ENCODE peak calls at places on chromosomes 3 and 15, in nine cellular contexts. H, A, M, Q, F, I, Y, D and Z are unnamed samples. For H3K4me1, the result is how much of the 10 kb centered on the place peaks cover.

GRCh38 chr3:182000454-182000853 is 288.7 kb downstream of the SOX2 start:
- DNase-seq in Q (no peak), H (no peak), D (no peak), M (no peak), I (no peak), F (peak), A (no peak), Y (no peak), Z (no peak)

GRCh38 chr3:21310891-21311290 is 440.1 kb downstream of the ZNF385D start:
- DNase-seq in Y (no peak), M (no peak), D (no peak), Q (no peak), F (no peak), A (no peak), H (no peak), I (no peak), Z (no peak)

GRCh38 chr15:80850941-80851451 is 71.8 kb downstream of the CEMIP start:
- DNase-seq in A (no peak), D (no peak), M (no peak), Q (no peak), Y (no peak), F (no peak), H (no peak), I (no peak), Z (no peak)

GRCh38 chr3:165443664-165444063 is 247.5 kb upstream of the SLITRK3 start:
- DNase-seq in Y (no peak), F (no peak), Q (no peak), D (no peak), H (no peak), I (no peak), M (no peak), A (no peak), Z (no peak)

GRCh38 chr15:48244923-48245322 is 38.8 kb downstream of the SLC12A1 start:
- DNase-seq in Y (no peak), I (no peak), M (no peak), D (no peak), F (no peak), A (no peak), H (no peak), Q (no peak), Z (no peak)

GRCh38 chr3:74469151-74469550 is 145.3 kb downstream of the CNTN3 start:
- DNase-seq in Y (no peak), Q (no peak), H (no peak), I (no peak), M (no peak), A (no peak), F (no peak), D (no peak), Z (no peak)

GRCh38 chr3:30342319-30343060 is 263.9 kb upstream of the TGFBR2 start:
- DNase-seq in Y (no peak), F (no peak), M (peak), I (no peak), D (peak), Q (no peak), A (no peak), H (peak), Z (no peak)

GRCh38 chr15:93359780-93360161 is 270.8 kb upstream of the RGMA start:
- DNase-seq in I (no peak), M (no peak), F (no peak), Q (no peak), D (no peak), A (no peak), H (no peak), Y (no peak), Z (no peak)

GRCh38 chr3:21654662-21655061 is 96.3 kb downstream of the ZNF385D start:
- DNase-seq in I (no peak), A (no peak), Q (no peak), H (no peak), D (no peak), F (no peak), M (no peak), Y (no peak), Z (no peak)

GRCh38 chr3:162385387-162385786 is 888.8 kb downstream of the OTOL1 start:
- DNase-seq in I (no peak), F (no peak), A (no peak), Q (no peak), M (no peak), H (no peak), D (no peak), Y (no peak), Z (no peak)

GRCh38 chr15:67415186-67415585 is 105.7 kb upstream of the C15orf61 start:
- DNase-seq in H (no peak), D (no peak), F (no peak), Q (no peak), A (no peak), I (no peak), Y (no peak), M (no peak), Z (no peak)

GRCh38 chr3:10557783-10558373 is 52.5 kb upstream of the ATP2B2 start:
- DNase-seq in Y (no peak), Q (no peak), D (no peak), M (no peak), H (peak), A (no peak), I (no peak), F (no peak), Z (no peak)

GRCh38 chr15:65411470-65412071 is 11.2 kb downstream of the IGDCC4 start:
- DNase-seq in M (no peak), I (no peak), A (no peak), F (no peak), D (no peak), Q (no peak), H (no peak), Y (no peak), Z (no peak)

GRCh38 chr3:119508172-119508845 is 10.0 kb downstream of the TIMMDC1 start:
- DNase-seq in H (no peak), D (no peak), M (no peak), A (no peak), Q (no peak), I (no peak), F (no peak), Y (no peak), Z (no peak)

GRCh38 chr15:92652576-92652966 is 3.0 kb downstream of the FAM174B start:
- DNase-seq in I (no peak), A (no peak), M (no peak), H (no peak), F (no peak), Q (no peak), D (no peak), Y (no peak), Z (no peak)

GRCh38 chr3:46838301-46838700 is 24.9 kb downstream of the MYL3 start:
- DNase-seq in I (no peak), Q (no peak), M (no peak), D (no peak), A (no peak), F (no peak), H (no peak), Y (no peak), Z (no peak)

GRCh38 chr15:29018983-29019875 is 133.5 kb downstream of the APBA2 start:
- DNase-seq in F (no peak), H (no peak), I (no peak), Y (no peak), M (no peak), A (no peak), Q (no peak), D (no peak), Z (no peak)

GRCh38 chr3:104273046-104273649 is 1093.6 kb upstream of the ALCAM start:
- DNase-seq in H (no peak), Y (no peak), I (no peak), A (no peak), D (no peak), F (no peak), Q (no peak), M (no peak), Z (no peak)

GRCh38 chr3:73550011-73550410 is 74.7 kb downstream of the PDZRN3 start:
- DNase-seq in A (no peak), I (no peak), Q (no peak), H (no peak), M (no peak), F (no peak), D (no peak), Y (no peak), Z (no peak)

GRCh38 chr15:31498329-31498728 is 171.7 kb downstream of the KLF13 start:
- DNase-seq in M (no peak), A (no peak), I (no peak), D (no peak), H (no peak), F (no peak), Q (no peak), Y (no peak), Z (no peak)

GRCh38 chr3:53075743-53076140 is 29.9 kb upstream of the SFMBT1 start:
- DNase-seq in Q (no peak), I (no peak), A (no peak), D (no peak), F (no peak), H (no peak), M (no peak), Y (no peak), Z (no peak)

GRCh38 chr3:17775073-17775472 is 32.6 kb upstream of the TBC1D5 start:
- DNase-seq in F (no peak), I (no peak), Y (no peak), A (no peak), H (no peak), Q (no peak), M (no peak), D (no peak), Z (no peak)

GRCh38 chr15:89494006-89494405 is 2.4 kb downstream of the RHCG start:
- DNase-seq in D (no peak), M (no peak), I (no peak), Y (no peak), F (no peak), A (no peak), Q (no peak), H (no peak), Z (no peak)

GRCh38 chr15:60649845-60650548 is 171.1 kb upstream of the ICE2 start:
- DNase-seq in Q (no peak), F (no peak), D (no peak), I (no peak), H (no peak), Y (no peak), M (no peak), A (no peak), Z (no peak)

GRCh38 chr3:61251174-61251972 is at the start of gene FHIT:
- DNase-seq in Y (peak), A (peak), F (peak), D (peak), H (peak), Q (peak), M (peak), I (peak), Z (peak)

GRCh38 chr3:9396301-9396631 is 1.1 kb upstream of the SETD5 start:
- DNase-seq in H (peak), I (peak), Q (no peak), F (peak), A (no peak), Y (peak), M (peak), D (peak), Z (peak)
- TF ChIP-seq POLR2A in H (peak), I (peak), Q (no peak), F (no peak), A (peak), Y (peak), M (peak), D (peak), Z (no peak)

DNA sequence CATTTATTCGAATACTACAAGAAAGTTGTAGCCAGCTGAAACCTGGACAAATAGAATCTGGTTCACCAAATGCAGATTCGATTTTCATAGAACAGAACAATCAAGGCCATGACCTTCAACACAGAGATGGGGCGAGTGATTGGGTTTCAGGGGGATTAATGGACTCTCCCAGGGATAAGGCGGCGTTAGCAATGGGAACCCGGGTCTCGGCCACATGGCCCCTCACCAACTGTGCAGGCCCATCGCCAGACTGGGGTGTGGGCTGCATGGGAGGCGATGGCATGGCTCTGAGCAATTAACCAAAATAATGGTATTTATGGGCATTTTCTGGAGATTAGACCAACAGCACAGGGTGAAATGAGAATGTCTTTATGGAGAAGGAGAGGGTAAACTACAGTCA is 34.2 kb downstream of the VGLL4 start:
- DNase-seq in F (no peak), I (no peak), Q (no peak), Y (no peak), H (no peak), A (no peak), D (no peak), M (no peak), Z (no peak)
- H3K4me1 ChIP-seq in F (under half), I (under half), Q (half or more), Y (half or more), H (under half), A (under half), D (under half), M (under half), Z (half or more)

GRCh38 chr15:90903733-90904536 is 833 bp downstream of the MAN2A2 start:
- DNase-seq in I (no peak), D (peak), A (no peak), Y (no peak), F (peak), M (no peak), Q (peak), H (peak), Z (peak)
- TF ChIP-seq POLR2A in I (no peak), D (no peak), A (no peak), Y (no peak), F (no peak), M (no peak), Q (no peak), H (no peak), Z (no peak)

GRCh38 chr3:129101370-129102138 is 20.1 kb downstream of the RAB43 start:
- DNase-seq in A (no peak), H (no peak), I (no peak), F (no peak), Q (no peak), D (no peak), Y (no peak), M (no peak), Z (peak)

GRCh38 chr3:129103296-129103695 is 18.3 kb downstream of the RAB43 start:
- DNase-seq in H (no peak), I (no peak), Q (no peak), Y (no peak), D (no peak), F (no peak), A (no peak), M (no peak), Z (peak)

GRCh38 chr3:129104051-129104450 is 17.6 kb downstream of the RAB43 start:
- DNase-seq in Y (no peak), A (no peak), Q (no peak), D (no peak), F (no peak), I (no peak), M (no peak), H (no peak), Z (no peak)

GRCh38 chr3:129104498-129105079 is 17.0 kb downstream of the RAB43 start:
- DNase-seq in A (no peak), I (no peak), M (no peak), D (no peak), H (no peak), Y (no peak), Q (no peak), F (no peak), Z (no peak)

GRCh38 chr3:129100274-129100673 is 21.3 kb downstream of the RAB43 start:
- DNase-seq in M (no peak), D (no peak), I (no peak), Q (no peak), F (no peak), A (no peak), H (no peak), Y (no peak), Z (no peak)
- H3K4me1 ChIP-seq in M (under half), D (under half), I (under half), Q (under half), F (under half), A (under half), H (under half), Y (under half), Z (under half)

DNA sequence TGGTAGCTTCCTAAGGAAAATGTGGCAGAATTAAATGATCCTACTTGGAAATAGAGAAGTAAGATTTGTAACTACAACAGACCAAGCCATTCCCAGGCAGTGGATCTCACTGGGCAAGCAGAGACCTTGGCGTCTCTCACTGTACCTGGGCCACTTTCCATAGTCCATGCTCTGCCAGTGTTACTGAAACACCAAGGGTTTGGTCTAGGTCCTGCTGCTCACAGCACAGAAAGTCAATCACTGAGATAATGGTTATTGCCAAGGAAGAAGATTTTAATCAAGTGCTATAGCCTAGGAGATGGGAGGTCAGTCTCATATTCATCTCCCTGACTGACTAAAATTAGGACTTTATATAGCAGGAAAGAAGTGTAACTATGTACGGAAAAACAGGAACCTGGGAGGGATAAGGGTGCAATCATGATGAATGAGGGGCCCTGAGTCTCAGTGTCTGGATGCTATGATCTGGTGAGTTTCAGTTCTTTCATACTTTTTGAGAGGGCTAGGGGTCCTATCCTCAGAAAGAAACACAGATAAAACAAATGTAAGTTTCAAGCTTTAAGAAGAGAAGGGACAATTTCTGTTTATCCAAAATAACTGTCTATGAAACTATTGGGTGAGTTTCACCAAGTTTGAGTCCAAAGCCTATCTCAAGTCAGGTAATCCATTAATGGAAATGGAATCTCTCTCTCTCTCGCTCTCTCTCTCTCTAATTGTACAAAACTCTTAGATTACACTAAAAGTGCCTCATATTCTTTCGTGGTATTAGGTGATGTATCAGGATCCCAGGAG is 20.6 kb downstream of the GPR15 start:
- DNase-seq in H (no peak), I (no peak), Y (no peak), D (no peak), F (no peak), Q (no peak), A (no peak), M (no peak), Z (no peak)
- TF ChIP-seq POLR2A in H (no peak), I (no peak), Y (no peak), D (no peak), F (no peak), Q (no peak), A (no peak), M (no peak), Z (no peak)

DNA sequence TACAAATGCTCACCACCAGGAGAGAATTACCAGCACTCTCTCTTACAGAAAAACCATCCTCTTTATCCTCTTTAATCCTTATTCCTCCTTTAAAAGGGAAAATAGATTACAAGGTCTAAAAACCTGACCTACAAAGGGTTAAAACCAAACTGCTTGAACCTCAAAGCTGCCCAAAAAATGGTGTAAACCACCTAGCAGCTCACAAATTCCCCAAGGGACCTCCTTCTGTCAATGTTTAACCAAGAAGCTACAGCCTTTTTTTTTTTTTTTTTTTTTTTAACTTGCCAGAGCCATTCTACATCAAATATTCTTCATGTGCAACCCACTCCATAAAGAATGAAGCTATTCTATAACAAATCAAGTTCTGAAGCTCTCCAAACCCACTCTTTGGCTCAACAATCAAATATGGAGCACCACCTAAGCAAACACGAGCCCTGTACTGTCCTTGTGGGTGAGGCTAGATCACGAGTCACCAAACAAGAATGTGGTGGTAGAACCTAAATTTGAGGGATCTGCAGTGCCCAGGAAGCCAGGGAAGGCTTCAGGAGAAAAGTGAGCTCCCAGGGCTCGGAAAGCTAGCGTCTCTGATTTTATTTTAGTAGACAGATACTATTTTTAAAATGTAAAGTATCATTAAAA is 20.1 kb downstream of the OSBPL10 start:
- DNase-seq in Q (no peak), H (peak), A (no peak), M (no peak), Y (no peak), D (no peak), F (no peak), I (no peak), Z (no peak)
- H3K4me1 ChIP-seq in Q (under half), H (half or more), A (under half), M (under half), Y (under half), D (under half), F (under half), I (under half), Z (under half)

GRCh38 chr3:122012821-122013220 is 9.2 kb downstream of the ILDR1 start:
- DNase-seq in I (no peak), M (no peak), D (no peak), A (no peak), Y (no peak), F (no peak), Q (no peak), H (no peak), Z (no peak)
- TF ChIP-seq POLR2A in I (no peak), M (no peak), D (no peak), A (no peak), Y (no peak), F (no peak), Q (no peak), H (no peak), Z (no peak)

DNA sequence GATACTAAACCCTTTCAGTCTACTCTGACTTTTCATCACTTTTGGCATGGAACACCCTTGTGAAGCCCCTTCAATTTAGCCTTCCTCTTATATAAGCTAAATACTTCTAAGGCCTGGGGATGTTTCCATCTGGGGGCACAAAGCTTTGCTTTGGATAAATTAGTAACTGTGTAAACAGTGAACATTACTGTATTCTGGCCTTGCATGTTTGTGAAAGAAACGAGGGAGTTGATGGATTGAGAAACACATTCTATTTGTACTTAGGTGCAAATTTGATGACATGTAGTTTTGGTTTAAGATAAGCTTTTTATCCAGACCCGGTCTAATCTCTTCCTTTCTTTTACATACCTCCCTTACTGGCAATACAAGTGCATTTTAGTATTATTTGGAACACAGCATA is 19.7 kb downstream of the PSMD6 start:
- DNase-seq in A (no peak), I (no peak), H (no peak), D (no peak), M (no peak), Q (no peak), F (no peak), Y (no peak), Z (no peak)
- H3K4me1 ChIP-seq in A (under half), I (under half), H (under half), D (half or more), M (under half), Q (under half), F (under half), Y (under half), Z (under half)